ENCODE peak calls at places on chromosome 12, in ten cellular contexts. One of them, this sample, is unnamed.

GRCh38 chr12:50790081-50790480 is 26.2 kb downstream of the ATF1 start:
- DNase-seq in IMR-90: no peak
- DNase-seq in CD8-positive, alpha-beta T cell: no peak
- DNase-seq in upper lobe of right lung: no peak
- DNase-seq in GM23248: no peak
- DNase-seq in SK-N-SH: no peak
- DNase-seq in breast epithelium: no peak
- DNase-seq in tibial artery: no peak
- DNase-seq in psoas muscle: no peak
- DNase-seq in MM.1S: no peak
- DNase-seq in this sample: no peak

GRCh38 chr12:76310110-76310509 is 38.1 kb downstream of the BBS10 start:
- DNase-seq in IMR-90: peak; percentile 54
- DNase-seq in CD8-positive, alpha-beta T cell: no peak
- DNase-seq in upper lobe of right lung: no peak
- DNase-seq in GM23248: peak; percentile 57
- DNase-seq in SK-N-SH: no peak
- DNase-seq in breast epithelium: no peak
- DNase-seq in tibial artery: no peak
- DNase-seq in psoas muscle: no peak
- DNase-seq in MM.1S: no peak
- DNase-seq in this sample: no peak

GRCh38 chr12:9940370-9940769 is 8.2 kb upstream of the CLEC2A start:
- DNase-seq in IMR-90: peak; percentile 5
- DNase-seq in CD8-positive, alpha-beta T cell: no peak
- DNase-seq in upper lobe of right lung: no peak
- DNase-seq in GM23248: peak; percentile 26
- DNase-seq in SK-N-SH: no peak
- DNase-seq in breast epithelium: no peak
- DNase-seq in tibial artery: no peak
- DNase-seq in psoas muscle: no peak
- DNase-seq in MM.1S: peak; percentile 63
- DNase-seq in this sample: no peak

GRCh38 chr12:116495260-116495659 is 63.9 kb upstream of the MAP1LC3B2 start:
- DNase-seq in IMR-90: peak; percentile 55
- DNase-seq in CD8-positive, alpha-beta T cell: no peak
- DNase-seq in upper lobe of right lung: no peak
- DNase-seq in GM23248: peak; percentile 67
- DNase-seq in SK-N-SH: no peak
- DNase-seq in breast epithelium: peak; percentile 69
- DNase-seq in tibial artery: no peak
- DNase-seq in psoas muscle: no peak
- DNase-seq in MM.1S: no peak
- DNase-seq in this sample: no peak

GRCh38 chr12:66726531-66726930 is 47.7 kb upstream of the GRIP1 start:
- DNase-seq in IMR-90: no peak
- DNase-seq in CD8-positive, alpha-beta T cell: no peak
- DNase-seq in upper lobe of right lung: no peak
- DNase-seq in GM23248: no peak
- DNase-seq in SK-N-SH: no peak
- DNase-seq in breast epithelium: no peak
- DNase-seq in tibial artery: no peak
- DNase-seq in psoas muscle: no peak
- DNase-seq in MM.1S: no peak
- DNase-seq in this sample: no peak

GRCh38 chr12:31895449-31896150 is 63.6 kb upstream of the RESF1 start:
- DNase-seq in IMR-90: no peak
- DNase-seq in CD8-positive, alpha-beta T cell: no peak
- DNase-seq in upper lobe of right lung: no peak
- DNase-seq in GM23248: no peak
- DNase-seq in SK-N-SH: no peak
- DNase-seq in breast epithelium: no peak
- DNase-seq in tibial artery: no peak
- DNase-seq in psoas muscle: no peak
- DNase-seq in MM.1S: peak; percentile 20
- DNase-seq in this sample: no peak

GRCh38 chr12:94956936-94957464 is 46.5 kb downstream of the NDUFA12 start:
- DNase-seq in IMR-90: peak; percentile 42
- DNase-seq in CD8-positive, alpha-beta T cell: no peak
- DNase-seq in upper lobe of right lung: no peak
- DNase-seq in GM23248: no peak
- DNase-seq in SK-N-SH: no peak
- DNase-seq in breast epithelium: no peak
- DNase-seq in tibial artery: no peak
- DNase-seq in psoas muscle: no peak
- DNase-seq in MM.1S: no peak
- DNase-seq in this sample: no peak

GRCh38 chr12:131529196-131530040 is 181.5 kb upstream of the SFSWAP start:
- DNase-seq in IMR-90: no peak
- DNase-seq in CD8-positive, alpha-beta T cell: no peak
- DNase-seq in upper lobe of right lung: no peak
- DNase-seq in GM23248: no peak
- DNase-seq in SK-N-SH: no peak
- DNase-seq in breast epithelium: no peak
- DNase-seq in tibial artery: no peak
- DNase-seq in psoas muscle: no peak
- DNase-seq in MM.1S: no peak
- DNase-seq in this sample: no peak

GRCh38 chr12:22631863-22632463 is 7.0 kb downstream of the ETNK1 start:
- DNase-seq in IMR-90: peak; percentile 28
- DNase-seq in CD8-positive, alpha-beta T cell: no peak
- DNase-seq in upper lobe of right lung: no peak
- DNase-seq in GM23248: peak; percentile 59
- DNase-seq in SK-N-SH: peak; percentile 20
- DNase-seq in breast epithelium: no peak
- DNase-seq in tibial artery: no peak
- DNase-seq in psoas muscle: no peak
- DNase-seq in MM.1S: peak; percentile 27
- DNase-seq in this sample: no peak

GRCh38 chr12:62021808-62022207 is 238.4 kb upstream of the USP15 start:
- DNase-seq in IMR-90: no peak
- DNase-seq in CD8-positive, alpha-beta T cell: no peak
- DNase-seq in upper lobe of right lung: no peak
- DNase-seq in GM23248: no peak
- DNase-seq in SK-N-SH: no peak
- DNase-seq in breast epithelium: no peak
- DNase-seq in tibial artery: no peak
- DNase-seq in psoas muscle: no peak
- DNase-seq in MM.1S: no peak
- DNase-seq in this sample: no peak

GRCh38 chr12:11545438-11546330 is 103.8 kb upstream of the ETV6 start:
- DNase-seq in IMR-90: no peak
- DNase-seq in CD8-positive, alpha-beta T cell: peak; percentile 50
- DNase-seq in upper lobe of right lung: no peak
- DNase-seq in GM23248: no peak
- DNase-seq in SK-N-SH: peak; percentile 47
- DNase-seq in breast epithelium: no peak
- DNase-seq in tibial artery: no peak
- DNase-seq in psoas muscle: no peak
- DNase-seq in MM.1S: peak; percentile 89
- DNase-seq in this sample: no peak

GRCh38 chr12:117857632-117858274 is 111.0 kb downstream of the KSR2 start:
- DNase-seq in IMR-90: peak; percentile 22
- DNase-seq in CD8-positive, alpha-beta T cell: peak; percentile 47
- DNase-seq in upper lobe of right lung: no peak
- DNase-seq in GM23248: peak; percentile 61
- DNase-seq in SK-N-SH: peak; percentile 71
- DNase-seq in breast epithelium: no peak
- DNase-seq in tibial artery: no peak
- DNase-seq in psoas muscle: no peak
- DNase-seq in MM.1S: peak; percentile 28
- DNase-seq in this sample: no peak

GRCh38 chr12:8870591-8870990 is 43.7 kb upstream of the PHC1 start:
- DNase-seq in IMR-90: no peak
- DNase-seq in CD8-positive, alpha-beta T cell: no peak
- DNase-seq in upper lobe of right lung: no peak
- DNase-seq in GM23248: no peak
- DNase-seq in SK-N-SH: no peak
- DNase-seq in breast epithelium: no peak
- DNase-seq in tibial artery: no peak
- DNase-seq in psoas muscle: no peak
- DNase-seq in MM.1S: no peak
- DNase-seq in this sample: no peak

GRCh38 chr12:98498635-98499034 is 16.8 kb upstream of the TMPO start:
- DNase-seq in IMR-90: no peak
- DNase-seq in CD8-positive, alpha-beta T cell: no peak
- DNase-seq in upper lobe of right lung: no peak
- DNase-seq in GM23248: no peak
- DNase-seq in SK-N-SH: no peak
- DNase-seq in breast epithelium: no peak
- DNase-seq in tibial artery: no peak
- DNase-seq in psoas muscle: no peak
- DNase-seq in MM.1S: no peak
- DNase-seq in this sample: no peak

GRCh38 chr12:131075611-131076010 is 121.9 kb downstream of the ADGRD1 start:
- DNase-seq in IMR-90: no peak
- DNase-seq in CD8-positive, alpha-beta T cell: no peak
- DNase-seq in upper lobe of right lung: no peak
- DNase-seq in GM23248: no peak
- DNase-seq in SK-N-SH: no peak
- DNase-seq in breast epithelium: no peak
- DNase-seq in tibial artery: no peak
- DNase-seq in psoas muscle: no peak
- DNase-seq in MM.1S: no peak
- DNase-seq in this sample: peak; percentile 64

GRCh38 chr12:107309020-107309419 is 215.7 kb upstream of the CRY1 start:
- DNase-seq in IMR-90: no peak
- DNase-seq in CD8-positive, alpha-beta T cell: no peak
- DNase-seq in upper lobe of right lung: no peak
- DNase-seq in GM23248: no peak
- DNase-seq in SK-N-SH: no peak
- DNase-seq in breast epithelium: no peak
- DNase-seq in tibial artery: no peak
- DNase-seq in psoas muscle: no peak
- DNase-seq in MM.1S: no peak
- DNase-seq in this sample: no peak

GRCh38 chr12:14613718-14614117 is 46.0 kb upstream of the PLBD1 start:
- DNase-seq in IMR-90: no peak
- DNase-seq in CD8-positive, alpha-beta T cell: no peak
- DNase-seq in upper lobe of right lung: no peak
- DNase-seq in GM23248: no peak
- DNase-seq in SK-N-SH: no peak
- DNase-seq in breast epithelium: no peak
- DNase-seq in tibial artery: no peak
- DNase-seq in psoas muscle: no peak
- DNase-seq in MM.1S: peak; percentile 58
- DNase-seq in this sample: no peak

GRCh38 chr12:112126916-112127315 is 1.6 kb downstream of the TRAFD1 start:
- DNase-seq in IMR-90: peak; percentile 59
- DNase-seq in CD8-positive, alpha-beta T cell: no peak
- DNase-seq in upper lobe of right lung: no peak
- DNase-seq in GM23248: peak; percentile 35
- DNase-seq in SK-N-SH: no peak
- DNase-seq in breast epithelium: no peak
- DNase-seq in tibial artery: no peak
- DNase-seq in psoas muscle: no peak
- DNase-seq in MM.1S: no peak
- DNase-seq in this sample: no peak

GRCh38 chr12:124384299-124384894 is 89.5 kb downstream of the RFLNA start:
- DNase-seq in IMR-90: no peak
- DNase-seq in CD8-positive, alpha-beta T cell: no peak
- DNase-seq in upper lobe of right lung: no peak
- DNase-seq in GM23248: no peak
- DNase-seq in SK-N-SH: no peak
- DNase-seq in breast epithelium: no peak
- DNase-seq in tibial artery: no peak
- DNase-seq in psoas muscle: no peak
- DNase-seq in MM.1S: no peak
- DNase-seq in this sample: no peak
- H3K27ac ChIP-seq in IMR-90: peak overlapping the region; percentile 90
- H3K27ac ChIP-seq in CD8-positive, alpha-beta T cell: no peak overlapping the region
- H3K27ac ChIP-seq in upper lobe of right lung: no peak overlapping the region
- H3K27ac ChIP-seq in GM23248: peak overlapping the region; percentile 94
- H3K27ac ChIP-seq in SK-N-SH: peak overlapping the region; percentile 39
- H3K27ac ChIP-seq in breast epithelium: peak overlapping the region; percentile 95
- H3K27ac ChIP-seq in tibial artery: peak overlapping the region; percentile 31
- H3K27ac ChIP-seq in psoas muscle: peak overlapping the region; percentile 96
- H3K27ac ChIP-seq in MM.1S: no peak overlapping the region
- H3K27ac ChIP-seq in this sample: no peak overlapping the region

GRCh38 chr12:110600254-110600653 is 13.7 kb upstream of the TCTN1 start:
- DNase-seq in IMR-90: peak; percentile 72
- DNase-seq in CD8-positive, alpha-beta T cell: no peak
- DNase-seq in upper lobe of right lung: no peak
- DNase-seq in GM23248: peak; percentile 79
- DNase-seq in SK-N-SH: peak; percentile 30
- DNase-seq in breast epithelium: no peak
- DNase-seq in tibial artery: no peak
- DNase-seq in psoas muscle: no peak
- DNase-seq in MM.1S: peak; percentile 51
- DNase-seq in this sample: no peak

GRCh38 chr12:110606253-110606611 is 7.7 kb upstream of the TCTN1 start:
- DNase-seq in IMR-90: no peak
- DNase-seq in CD8-positive, alpha-beta T cell: no peak
- DNase-seq in upper lobe of right lung: no peak
- DNase-seq in GM23248: no peak
- DNase-seq in SK-N-SH: no peak
- DNase-seq in breast epithelium: no peak
- DNase-seq in tibial artery: no peak
- DNase-seq in psoas muscle: no peak
- DNase-seq in MM.1S: no peak
- DNase-seq in this sample: no peak
- H3K4me3 ChIP-seq in IMR-90: no peak overlapping the region
- H3K4me3 ChIP-seq in CD8-positive, alpha-beta T cell: peak overlapping the region; percentile 37
- H3K4me3 ChIP-seq in upper lobe of right lung: peak overlapping the region; percentile 31
- H3K4me3 ChIP-seq in GM23248: no peak overlapping the region
- H3K4me3 ChIP-seq in SK-N-SH: no peak overlapping the region
- H3K4me3 ChIP-seq in breast epithelium: peak overlapping the region; percentile 3
- H3K4me3 ChIP-seq in tibial artery: no peak overlapping the region
- H3K4me3 ChIP-seq in psoas muscle: no peak overlapping the region
- H3K4me3 ChIP-seq in MM.1S: peak overlapping the region; percentile 54
- H3K4me3 ChIP-seq in this sample: no peak overlapping the region

GRCh38 chr12:109462868-109463692 is 14.0 kb downstream of the KCTD10 start:
- DNase-seq in IMR-90: peak; percentile 98
- DNase-seq in CD8-positive, alpha-beta T cell: no peak
- DNase-seq in upper lobe of right lung: peak; percentile 80
- DNase-seq in GM23248: peak; percentile 96
- DNase-seq in SK-N-SH: peak; percentile 51
- DNase-seq in breast epithelium: peak; percentile 70
- DNase-seq in tibial artery: peak; percentile 87
- DNase-seq in psoas muscle: peak; percentile 87
- DNase-seq in MM.1S: no peak
- DNase-seq in this sample: peak; percentile 92
- H3K4me1 ChIP-seq in IMR-90: peaks cover 51% of the 10 kb centered on the region
- H3K4me1 ChIP-seq in CD8-positive, alpha-beta T cell: peaks cover 16% of the 10 kb centered on the region
- H3K4me1 ChIP-seq in upper lobe of right lung: peaks cover 99% of the 10 kb centered on the region
- H3K4me1 ChIP-seq in GM23248: peaks cover 74% of the 10 kb centered on the region
- H3K4me1 ChIP-seq in SK-N-SH: peaks cover 56% of the 10 kb centered on the region
- H3K4me1 ChIP-seq in breast epithelium: peaks cover 30% of the 10 kb centered on the region
- H3K4me1 ChIP-seq in tibial artery: peaks cover 97% of the 10 kb centered on the region
- H3K4me1 ChIP-seq in psoas muscle: peaks cover 65% of the 10 kb centered on the region
- H3K4me1 ChIP-seq in MM.1S: peaks cover 8% of the 10 kb centered on the region
- H3K4me1 ChIP-seq in this sample: peaks cover 6% of the 10 kb centered on the region

DNA sequence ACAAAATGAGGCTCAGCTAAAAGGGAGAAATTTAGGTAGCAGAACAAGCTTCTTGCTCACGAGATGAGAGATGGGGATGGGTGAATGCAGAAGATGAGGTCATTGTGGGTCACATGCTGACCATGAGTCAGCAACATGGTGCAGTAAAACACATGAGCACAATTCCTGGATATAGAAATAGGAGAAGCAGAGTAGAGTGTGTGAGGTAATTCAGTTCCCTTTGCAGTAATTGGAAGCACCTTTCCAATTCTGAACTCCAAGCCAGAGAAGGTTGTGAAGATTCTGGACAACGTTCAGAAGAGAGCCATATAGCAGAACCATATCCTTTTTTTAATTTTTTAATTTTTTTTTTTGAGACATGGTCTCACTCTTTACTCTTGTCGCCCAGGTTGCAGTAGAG is 62.0 kb upstream of the LMNTD1 start:
- DNase-seq in IMR-90: peak; percentile 97
- DNase-seq in CD8-positive, alpha-beta T cell: no peak
- DNase-seq in upper lobe of right lung: no peak
- DNase-seq in GM23248: peak; percentile 93
- DNase-seq in SK-N-SH: no peak
- DNase-seq in breast epithelium: no peak
- DNase-seq in tibial artery: no peak
- DNase-seq in psoas muscle: no peak
- DNase-seq in MM.1S: no peak
- DNase-seq in this sample: no peak
- H3K27ac ChIP-seq in IMR-90: peak overlapping the region; percentile 73
- H3K27ac ChIP-seq in CD8-positive, alpha-beta T cell: no peak overlapping the region
- H3K27ac ChIP-seq in upper lobe of right lung: no peak overlapping the region
- H3K27ac ChIP-seq in GM23248: peak overlapping the region; percentile 48
- H3K27ac ChIP-seq in SK-N-SH: no peak overlapping the region
- H3K27ac ChIP-seq in breast epithelium: no peak overlapping the region
- H3K27ac ChIP-seq in tibial artery: no peak overlapping the region
- H3K27ac ChIP-seq in psoas muscle: no peak overlapping the region
- H3K27ac ChIP-seq in MM.1S: no peak overlapping the region
- H3K27ac ChIP-seq in this sample: no peak overlapping the region